ENCODE peak calls at places on chromosomes 12 and 14, in seven cellular contexts. One of them, this sample, is unnamed.

GRCh38 chr12:131800594-131801135 is 27.5 kb upstream of the MMP17 start:
- DNase-seq in activated CD8-positive, alpha-beta memory T cell treated with anti-CD3 and anti-CD28 coated beads, Interleukin-2, amount 50 U/mL, for 4 hours: no peak
- DNase-seq in stimulated activated CD8-positive, alpha-beta memory T cell treated with anti-CD3 and anti-CD28 coated beads, Interleukin-15, amount 100 ng/mL, for 24 hours: no peak
- DNase-seq in effector memory CD8-positive, alpha-beta T cell: no peak
- DNase-seq in ovary: no peak
- DNase-seq in sciatic nerve: no peak
- DNase-seq in left lung: peak
- DNase-seq in this sample: no peak

GRCh38 chr14:22976620-22977433 is 5.5 kb downstream of the AJUBA start:
- DNase-seq in activated CD8-positive, alpha-beta memory T cell treated with anti-CD3 and anti-CD28 coated beads, Interleukin-2, amount 50 U/mL, for 4 hours: no peak
- DNase-seq in left lung: no peak
- DNase-seq in effector memory CD8-positive, alpha-beta T cell: no peak
- DNase-seq in stimulated activated CD8-positive, alpha-beta memory T cell treated with anti-CD3 and anti-CD28 coated beads, Interleukin-15, amount 100 ng/mL, for 24 hours: no peak
- DNase-seq in ovary: no peak
- DNase-seq in sciatic nerve: no peak
- DNase-seq in this sample: no peak

GRCh38 chr12:19992311-19992710 is 376.0 kb upstream of the PDE3A start:
- DNase-seq in stimulated activated CD8-positive, alpha-beta memory T cell treated with anti-CD3 and anti-CD28 coated beads, Interleukin-15, amount 100 ng/mL, for 24 hours: no peak
- DNase-seq in activated CD8-positive, alpha-beta memory T cell treated with anti-CD3 and anti-CD28 coated beads, Interleukin-2, amount 50 U/mL, for 4 hours: no peak
- DNase-seq in sciatic nerve: no peak
- DNase-seq in effector memory CD8-positive, alpha-beta T cell: no peak
- DNase-seq in ovary: no peak
- DNase-seq in left lung: no peak
- DNase-seq in this sample: no peak

GRCh38 chr14:59631237-59631636 is 54.6 kb upstream of the CCDC175 start:
- DNase-seq in stimulated activated CD8-positive, alpha-beta memory T cell treated with anti-CD3 and anti-CD28 coated beads, Interleukin-15, amount 100 ng/mL, for 24 hours: no peak
- DNase-seq in effector memory CD8-positive, alpha-beta T cell: no peak
- DNase-seq in activated CD8-positive, alpha-beta memory T cell treated with anti-CD3 and anti-CD28 coated beads, Interleukin-2, amount 50 U/mL, for 4 hours: no peak
- DNase-seq in ovary: no peak
- DNase-seq in left lung: no peak
- DNase-seq in sciatic nerve: no peak
- DNase-seq in this sample: no peak

GRCh38 chr14:22221508-22221907 is 367.5 kb downstream of the DAD1 start:
- DNase-seq in stimulated activated CD8-positive, alpha-beta memory T cell treated with anti-CD3 and anti-CD28 coated beads, Interleukin-15, amount 100 ng/mL, for 24 hours: no peak
- DNase-seq in activated CD8-positive, alpha-beta memory T cell treated with anti-CD3 and anti-CD28 coated beads, Interleukin-2, amount 50 U/mL, for 4 hours: no peak
- DNase-seq in left lung: no peak
- DNase-seq in effector memory CD8-positive, alpha-beta T cell: no peak
- DNase-seq in ovary: no peak
- DNase-seq in sciatic nerve: no peak
- DNase-seq in this sample: peak

GRCh38 chr12:84904051-84904450 is 8.5 kb downstream of the SLC6A15 start:
- DNase-seq in effector memory CD8-positive, alpha-beta T cell: no peak
- DNase-seq in left lung: no peak
- DNase-seq in ovary: no peak
- DNase-seq in sciatic nerve: no peak
- DNase-seq in stimulated activated CD8-positive, alpha-beta memory T cell treated with anti-CD3 and anti-CD28 coated beads, Interleukin-15, amount 100 ng/mL, for 24 hours: no peak
- DNase-seq in activated CD8-positive, alpha-beta memory T cell treated with anti-CD3 and anti-CD28 coated beads, Interleukin-2, amount 50 U/mL, for 4 hours: no peak
- DNase-seq in this sample: no peak

GRCh38 chr12:121955258-121956040 is 37.1 kb downstream of the CFAP251 start:
- DNase-seq in stimulated activated CD8-positive, alpha-beta memory T cell treated with anti-CD3 and anti-CD28 coated beads, Interleukin-15, amount 100 ng/mL, for 24 hours: no peak
- DNase-seq in effector memory CD8-positive, alpha-beta T cell: no peak
- DNase-seq in activated CD8-positive, alpha-beta memory T cell treated with anti-CD3 and anti-CD28 coated beads, Interleukin-2, amount 50 U/mL, for 4 hours: no peak
- DNase-seq in ovary: no peak
- DNase-seq in sciatic nerve: no peak
- DNase-seq in left lung: no peak
- DNase-seq in this sample: no peak

GRCh38 chr14:21840765-21841164 is 167.1 kb upstream of the OR4E1 start:
- DNase-seq in ovary: no peak
- DNase-seq in effector memory CD8-positive, alpha-beta T cell: no peak
- DNase-seq in left lung: no peak
- DNase-seq in activated CD8-positive, alpha-beta memory T cell treated with anti-CD3 and anti-CD28 coated beads, Interleukin-2, amount 50 U/mL, for 4 hours: no peak
- DNase-seq in sciatic nerve: no peak
- DNase-seq in stimulated activated CD8-positive, alpha-beta memory T cell treated with anti-CD3 and anti-CD28 coated beads, Interleukin-15, amount 100 ng/mL, for 24 hours: no peak
- DNase-seq in this sample: no peak

GRCh38 chr14:94893411-94894160 is 123.7 kb upstream of the GSC start:
- DNase-seq in left lung: no peak
- DNase-seq in sciatic nerve: no peak
- DNase-seq in effector memory CD8-positive, alpha-beta T cell: no peak
- DNase-seq in ovary: no peak
- DNase-seq in stimulated activated CD8-positive, alpha-beta memory T cell treated with anti-CD3 and anti-CD28 coated beads, Interleukin-15, amount 100 ng/mL, for 24 hours: no peak
- DNase-seq in activated CD8-positive, alpha-beta memory T cell treated with anti-CD3 and anti-CD28 coated beads, Interleukin-2, amount 50 U/mL, for 4 hours: no peak
- DNase-seq in this sample: no peak

GRCh38 chr12:88562846-88563582 is 17.3 kb downstream of the KITLG start:
- DNase-seq in stimulated activated CD8-positive, alpha-beta memory T cell treated with anti-CD3 and anti-CD28 coated beads, Interleukin-15, amount 100 ng/mL, for 24 hours: no peak
- DNase-seq in ovary: no peak
- DNase-seq in activated CD8-positive, alpha-beta memory T cell treated with anti-CD3 and anti-CD28 coated beads, Interleukin-2, amount 50 U/mL, for 4 hours: no peak
- DNase-seq in left lung: no peak
- DNase-seq in effector memory CD8-positive, alpha-beta T cell: no peak
- DNase-seq in sciatic nerve: no peak
- DNase-seq in this sample: no peak

GRCh38 chr14:49972199-49972671 is 79.4 kb downstream of the ARF6 start:
- DNase-seq in effector memory CD8-positive, alpha-beta T cell: no peak
- DNase-seq in ovary: no peak
- DNase-seq in sciatic nerve: no peak
- DNase-seq in activated CD8-positive, alpha-beta memory T cell treated with anti-CD3 and anti-CD28 coated beads, Interleukin-2, amount 50 U/mL, for 4 hours: no peak
- DNase-seq in left lung: no peak
- DNase-seq in stimulated activated CD8-positive, alpha-beta memory T cell treated with anti-CD3 and anti-CD28 coated beads, Interleukin-15, amount 100 ng/mL, for 24 hours: no peak
- DNase-seq in this sample: no peak

GRCh38 chr14:69708586-69709169 is 58.3 kb upstream of the SRSF5 start:
- DNase-seq in effector memory CD8-positive, alpha-beta T cell: no peak
- DNase-seq in left lung: no peak
- DNase-seq in activated CD8-positive, alpha-beta memory T cell treated with anti-CD3 and anti-CD28 coated beads, Interleukin-2, amount 50 U/mL, for 4 hours: no peak
- DNase-seq in ovary: no peak
- DNase-seq in stimulated activated CD8-positive, alpha-beta memory T cell treated with anti-CD3 and anti-CD28 coated beads, Interleukin-15, amount 100 ng/mL, for 24 hours: no peak
- DNase-seq in sciatic nerve: no peak
- DNase-seq in this sample: peak

GRCh38 chr12:48681416-48681737 is 661 bp downstream of the KANSL2 start:
- DNase-seq in activated CD8-positive, alpha-beta memory T cell treated with anti-CD3 and anti-CD28 coated beads, Interleukin-2, amount 50 U/mL, for 4 hours: no peak
- DNase-seq in stimulated activated CD8-positive, alpha-beta memory T cell treated with anti-CD3 and anti-CD28 coated beads, Interleukin-15, amount 100 ng/mL, for 24 hours: no peak
- DNase-seq in effector memory CD8-positive, alpha-beta T cell: no peak
- DNase-seq in sciatic nerve: no peak
- DNase-seq in left lung: no peak
- DNase-seq in ovary: no peak
- DNase-seq in this sample: no peak

GRCh38 chr12:22334696-22335290 is at the start of gene ST8SIA1:
- DNase-seq in ovary: peak
- DNase-seq in effector memory CD8-positive, alpha-beta T cell: peak
- DNase-seq in sciatic nerve: peak
- DNase-seq in left lung: peak
- DNase-seq in stimulated activated CD8-positive, alpha-beta memory T cell treated with anti-CD3 and anti-CD28 coated beads, Interleukin-15, amount 100 ng/mL, for 24 hours: no peak
- DNase-seq in activated CD8-positive, alpha-beta memory T cell treated with anti-CD3 and anti-CD28 coated beads, Interleukin-2, amount 50 U/mL, for 4 hours: peak
- DNase-seq in this sample: peak

GRCh38 chr12:66662729-66663128 is 16.1 kb downstream of the GRIP1 start:
- DNase-seq in sciatic nerve: no peak
- DNase-seq in activated CD8-positive, alpha-beta memory T cell treated with anti-CD3 and anti-CD28 coated beads, Interleukin-2, amount 50 U/mL, for 4 hours: no peak
- DNase-seq in ovary: no peak
- DNase-seq in effector memory CD8-positive, alpha-beta T cell: no peak
- DNase-seq in stimulated activated CD8-positive, alpha-beta memory T cell treated with anti-CD3 and anti-CD28 coated beads, Interleukin-15, amount 100 ng/mL, for 24 hours: no peak
- DNase-seq in left lung: no peak
- DNase-seq in this sample: no peak

GRCh38 chr14:105945891-105946290 is 419.5 kb downstream of the TMEM121 start:
- DNase-seq in activated CD8-positive, alpha-beta memory T cell treated with anti-CD3 and anti-CD28 coated beads, Interleukin-2, amount 50 U/mL, for 4 hours: no peak
- DNase-seq in stimulated activated CD8-positive, alpha-beta memory T cell treated with anti-CD3 and anti-CD28 coated beads, Interleukin-15, amount 100 ng/mL, for 24 hours: no peak
- DNase-seq in sciatic nerve: no peak
- DNase-seq in effector memory CD8-positive, alpha-beta T cell: no peak
- DNase-seq in left lung: no peak
- DNase-seq in ovary: no peak
- DNase-seq in this sample: no peak

GRCh38 chr12:102888511-102888910 is 28.5 kb downstream of the PAH start:
- DNase-seq in stimulated activated CD8-positive, alpha-beta memory T cell treated with anti-CD3 and anti-CD28 coated beads, Interleukin-15, amount 100 ng/mL, for 24 hours: no peak
- DNase-seq in ovary: no peak
- DNase-seq in effector memory CD8-positive, alpha-beta T cell: no peak
- DNase-seq in activated CD8-positive, alpha-beta memory T cell treated with anti-CD3 and anti-CD28 coated beads, Interleukin-2, amount 50 U/mL, for 4 hours: no peak
- DNase-seq in sciatic nerve: no peak
- DNase-seq in left lung: no peak
- DNase-seq in this sample: no peak